ENCODE peak calls at places on chromosomes 12 and 14, in seven cellular contexts. A is foreskin fibroblast, N is progenitor cell of endocrine pancreas, J is nucleus accumbens, K is activated T-cell treated with anti-CD3 and anti-CD28 coated beads for 24 hours, D is IMR-90, T is HL-60. F is an unnamed sample.

GRCh38 chr12:55738113-55739024 is 4.6 kb upstream of the GDF11 start:
- DNase-seq in T (peak), D (peak), J (peak), K (peak), N (peak), A (peak), F (peak)

GRCh38 chr12:115452751-115453281 is 768.8 kb upstream of the TBX3 start:
- DNase-seq in K (no peak), A (no peak), T (no peak), N (peak), J (no peak), D (no peak), F (no peak)

GRCh38 chr12:53575502-53576264 is 50.5 kb downstream of the ATF7 start:
- DNase-seq in T (peak), K (no peak), J (no peak), A (peak), D (peak), N (no peak), F (no peak)

GRCh38 chr14:71324767-71325272 is 417.6 kb downstream of the PCNX1 start:
- DNase-seq in D (peak), N (no peak), A (no peak), J (no peak), K (no peak), T (peak), F (no peak)

GRCh38 chr12:64864319-64864718 is 39.9 kb downstream of the TBC1D30 start:
- DNase-seq in A (no peak), J (no peak), K (no peak), D (no peak), N (no peak), T (no peak), F (no peak)

GRCh38 chr12:112049351-112049750 is 36.1 kb downstream of the ERP29 start:
- DNase-seq in D (no peak), K (no peak), N (no peak), T (no peak), A (no peak), J (no peak), F (no peak)

GRCh38 chr12:49200882-49201594 is 12.2 kb upstream of the TUBA1A start:
- DNase-seq in D (peak), N (no peak), A (peak), K (no peak), T (peak), J (no peak), F (no peak)

GRCh38 chr14:65101631-65102440 is 481 bp downstream of the MAX start:
- DNase-seq in N (peak), T (no peak), D (no peak), K (peak), A (peak), J (no peak), F (peak)

GRCh38 chr12:132373967-132374820 is 44.8 kb upstream of the GALNT9 start:
- DNase-seq in D (no peak), T (no peak), A (peak), N (no peak), K (no peak), J (no peak), F (no peak)

GRCh38 chr12:130483616-130484180 is 146.0 kb downstream of the PIWIL1 start:
- DNase-seq in N (no peak), K (no peak), A (no peak), D (no peak), J (no peak), T (no peak), F (no peak)

GRCh38 chr12:116916714-116917114 is 6.0 kb downstream of the FBXW8 start:
- DNase-seq in J (no peak), N (no peak), D (peak), A (peak), T (peak), K (no peak), F (peak)

GRCh38 chr14:104100171-104101085 is 14.9 kb downstream of the ASPG start:
- DNase-seq in T (no peak), J (no peak), N (no peak), A (no peak), K (no peak), D (no peak), F (no peak)

GRCh38 chr12:46675736-46676135 is 150.1 kb downstream of the SLC38A4 start:
- DNase-seq in K (no peak), T (no peak), J (no peak), N (no peak), D (peak), A (peak), F (no peak)

GRCh38 chr12:123364532-123365140 is at the start of gene SBNO1:
- DNase-seq in A (peak), J (peak), T (peak), N (peak), K (peak), D (peak), F (peak)

GRCh38 chr12:42213954-42214426 is 24.1 kb downstream of the YAF2 start:
- DNase-seq in T (no peak), K (no peak), N (no peak), A (peak), J (no peak), D (peak), F (no peak)

GRCh38 chr12:120858306-120859088 is 45.7 kb downstream of the SPPL3 start:
- DNase-seq in N (no peak), A (no peak), T (no peak), D (no peak), K (no peak), J (no peak), F (no peak)

GRCh38 chr12:6214633-6215032 is 14.4 kb downstream of the CD9 start:
- DNase-seq in A (no peak), D (no peak), J (no peak), N (no peak), T (no peak), K (no peak), F (no peak)

GRCh38 chr12:3117628-3118027 is 40.4 kb downstream of the TSPAN9 start:
- DNase-seq in J (no peak), N (no peak), T (no peak), K (no peak), D (peak), A (peak), F (no peak)

GRCh38 chr12:104750061-104750460 is 208.0 kb downstream of the SLC41A2 start:
- DNase-seq in J (no peak), N (no peak), K (no peak), A (peak), T (peak), D (peak), F (no peak)

GRCh38 chr12:110355080-110355479 is 48.4 kb downstream of the ANAPC7 start:
- DNase-seq in K (no peak), N (no peak), A (peak), J (no peak), T (no peak), D (no peak), F (no peak)

GRCh38 chr12:47156167-47156736 is 76.5 kb upstream of the AMIGO2 start:
- DNase-seq in D (peak), T (peak), A (no peak), N (no peak), K (no peak), J (no peak), F (no peak)

GRCh38 chr12:50615534-50616296 is 110.9 kb downstream of the DIP2B start:
- DNase-seq in T (no peak), K (no peak), J (no peak), N (no peak), D (peak), A (peak), F (no peak)

F was measured in stimulated activated CD8-positive, alpha-beta memory T cell treated with anti-CD3 and anti-CD28 coated beads, Interleukin-4, amount 100 ng/mL, for 24 hours.